ENCODE peak calls at places on chromosomes 13 and 19, in four cellular contexts. S, L, P and A are unnamed samples.

GRCh38 chr13:72820156-72820897 is 38.4 kb downstream of the PIBF1 start:
- DNase-seq in P (no peak), S (no peak), L (no peak), A (no peak)

GRCh38 chr13:107251321-107251720 is 683.4 kb upstream of the ARGLU1 start:
- DNase-seq in L (no peak), S (no peak), P (no peak), A (no peak)

GRCh38 chr13:75181906-75182305 is 300.1 kb downstream of the TBC1D4 start:
- DNase-seq in L (no peak), P (no peak), S (no peak), A (no peak)

GRCh38 chr19:50480281-50481111 is 3.8 kb upstream of the GARIN5A start:
- DNase-seq in L (no peak), S (no peak), P (no peak), A (peak)

GRCh38 chr13:106061781-106062180 is 473.7 kb downstream of the EFNB2 start:
- DNase-seq in P (no peak), L (no peak), S (no peak), A (no peak)

GRCh38 chr13:102440259-102440936 is 38.5 kb upstream of the FGF14 start:
- DNase-seq in S (no peak), P (no peak), L (no peak), A (no peak)

GRCh38 chr19:17020380-17020779 is 6.2 kb downstream of the CPAMD8 start:
- DNase-seq in P (no peak), S (no peak), L (no peak), A (no peak)

GRCh38 chr13:73138276-73138950 is 79.6 kb downstream of the KLF5 start:
- DNase-seq in S (no peak), P (no peak), L (no peak), A (no peak)

GRCh38 chr19:676007-676342 is 217 bp upstream of the FSTL3 start:
- DNase-seq in L (no peak), S (no peak), P (no peak), A (no peak)

GRCh38 chr19:16836115-16836905 is 7.1 kb downstream of the SIN3B start:
- DNase-seq in S (no peak), P (peak), L (no peak), A (no peak)

GRCh38 chr19:17766543-17767131 is 15.4 kb downstream of the FCHO1 start:
- DNase-seq in S (peak), L (peak), P (peak), A (peak)

GRCh38 chr19:2507109-2507508 is 31.2 kb downstream of the GADD45B start:
- DNase-seq in P (no peak), S (no peak), L (no peak), A (peak)

GRCh38 chr13:107906131-107906530 is 309.2 kb downstream of the LIG4 start:
- DNase-seq in S (no peak), P (no peak), L (no peak), A (no peak)

GRCh38 chr13:102817907-102818306 is 19.0 kb downstream of the BIVM start:
- DNase-seq in L (no peak), S (no peak), P (no peak), A (no peak)

GRCh38 chr13:112683581-112683980 is 6.3 kb upstream of the ATP11A start:
- DNase-seq in L (no peak), P (no peak), S (no peak), A (no peak)

GRCh38 chr13:114285166-114285808 is 3.9 kb downstream of the UPF3A start:
- DNase-seq in P (no peak), S (no peak), L (no peak), A (no peak)

GRCh38 chr13:34847751-34848150 is 94.3 kb upstream of the NBEA start:
- DNase-seq in S (no peak), L (no peak), P (no peak), A (no peak)

GRCh38 chr19:11578342-11579142 is 1.1 kb upstream of the ACP5 start:
- DNase-seq in P (peak), L (no peak), S (peak), A (peak)

GRCh38 chr13:53301449-53301848 is 272.8 kb downstream of the OLFM4 start:
- DNase-seq in S (no peak), L (no peak), P (peak), A (no peak)

GRCh38 chr19:49635530-49636229 is 4.3 kb downstream of the RRAS start:
- DNase-seq in L (no peak), P (peak), S (no peak), A (no peak)

GRCh38 chr13:50989476-50989875 is 79.9 kb downstream of the RNASEH2B start:
- DNase-seq in L (no peak), S (peak), P (peak), A (no peak)

GRCh38 chr19:4057913-4058695 is 8.6 kb downstream of the ZBTB7A start:
- DNase-seq in P (peak), S (peak), L (no peak), A (peak)
- TF ChIP-seq CTCF in P (no peak), S (no peak), L (no peak), A (no peak)

GRCh38 chr19:55536951-55537740 is at the start of gene SBK2:
- DNase-seq in P (peak), S (no peak), L (no peak), A (peak)
- TF ChIP-seq CTCF in P (peak), S (no peak), L (peak), A (no peak)

DNA sequence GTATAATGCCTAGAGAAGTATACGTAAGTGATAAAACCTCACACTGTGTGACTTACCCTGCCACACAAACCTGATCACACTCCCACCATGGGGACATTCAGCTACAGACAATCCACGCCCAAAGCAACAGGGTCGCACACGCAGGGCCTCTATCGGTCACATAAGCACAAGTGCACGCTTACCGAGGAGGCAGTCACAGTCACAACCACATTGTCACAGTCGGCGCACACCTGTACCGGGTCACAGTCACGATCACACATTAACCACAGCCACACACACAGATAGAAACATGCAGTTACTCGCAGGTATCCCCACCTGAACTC is 584 bp downstream of the ZNF566 start:
- DNase-seq in S (no peak), L (no peak), P (peak), A (peak)
- TF ChIP-seq CTCF in S (no peak), L (no peak), P (peak), A (no peak)

GRCh38 chr13:62357887-62358645 is 942.4 kb upstream of the PCDH20 start:
- DNase-seq in P (peak), L (no peak), S (no peak), A (peak)
- TF ChIP-seq CTCF in P (peak), L (peak), S (no peak), A (peak)

DNA sequence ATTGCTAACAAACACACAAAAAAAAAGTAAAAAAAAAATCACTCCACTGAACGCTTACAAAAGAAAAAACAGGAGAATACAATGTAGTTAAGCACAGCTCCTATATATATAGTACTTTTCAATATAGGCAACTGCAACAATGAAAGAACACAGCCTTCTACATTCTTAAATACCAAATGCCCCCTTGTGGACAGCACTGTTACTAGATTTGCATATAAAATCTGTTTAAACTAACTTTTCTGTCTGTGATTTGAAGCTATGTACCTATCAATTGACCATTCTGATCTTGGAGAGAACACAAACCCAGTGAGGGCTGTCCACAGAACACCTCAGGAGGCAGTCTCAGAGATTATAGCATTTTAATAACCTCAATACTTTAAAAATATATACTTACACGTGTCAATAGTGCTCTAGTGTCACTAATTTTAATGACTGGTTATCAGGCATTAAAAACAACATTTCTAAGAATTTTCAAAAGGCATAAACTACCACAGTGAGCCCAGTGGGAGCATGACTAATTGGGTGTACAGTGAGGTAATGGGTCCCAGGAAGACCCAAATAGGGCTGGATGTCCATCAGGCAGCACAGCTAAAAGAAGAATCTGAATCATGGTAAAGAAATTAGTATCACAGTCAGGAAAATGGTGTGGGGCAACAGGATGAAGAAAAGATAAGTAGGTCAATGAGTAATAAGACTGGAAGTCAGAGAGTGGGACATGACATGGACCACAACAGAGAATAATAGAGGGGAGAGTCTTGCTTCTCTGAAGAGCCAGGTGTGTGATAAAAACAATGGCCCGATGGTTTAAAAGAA is 22.2 kb downstream of the CCDC169 start:
- DNase-seq in L (no peak), P (peak), S (peak), A (no peak)
- TF ChIP-seq CTCF in L (peak), P (peak), S (peak), A (peak)

DNA sequence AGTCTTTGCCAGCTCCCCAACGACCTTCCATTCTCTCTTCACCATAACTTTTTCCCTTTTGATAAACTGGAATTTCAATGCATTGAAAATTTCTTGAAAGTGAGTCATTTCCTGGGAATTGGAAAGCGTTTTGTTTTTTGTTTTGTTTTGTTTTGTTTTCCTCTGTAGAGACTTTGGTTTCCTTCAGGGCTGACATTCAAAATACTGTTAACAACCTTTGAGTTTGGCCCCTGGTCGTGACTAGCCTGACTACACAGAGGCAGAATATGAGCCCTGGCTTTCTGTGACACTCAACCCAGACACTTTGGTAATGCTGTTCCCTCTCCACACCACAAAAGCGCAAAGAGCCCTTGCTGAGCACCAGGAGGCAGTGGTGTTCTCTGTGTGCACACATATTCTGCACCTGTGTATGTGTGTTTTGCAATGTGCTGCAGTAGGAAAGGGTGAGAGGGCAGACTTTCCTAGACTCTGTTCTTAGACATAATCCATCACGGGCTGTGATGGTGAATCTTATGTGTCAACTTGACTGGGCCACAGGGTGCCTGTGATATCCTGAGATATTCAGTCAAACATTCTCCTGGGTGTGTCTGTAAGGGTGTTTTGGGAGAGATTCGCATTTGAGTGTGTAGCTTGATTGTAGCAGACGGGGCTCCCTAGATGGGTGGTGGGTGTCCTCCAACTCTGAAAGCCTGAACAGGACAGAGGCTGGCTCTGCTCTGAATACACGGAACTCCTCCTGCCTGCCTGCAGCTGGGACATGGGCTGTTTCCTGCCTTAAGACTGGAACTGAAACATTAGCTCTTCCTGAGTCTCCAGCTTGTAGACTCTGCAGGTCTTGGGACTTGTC is 29.5 kb upstream of the ANKRD10 start:
- DNase-seq in S (peak), P (peak), L (no peak), A (peak)
- TF ChIP-seq CTCF in S (peak), P (peak), L (peak), A (no peak)

GRCh38 chr13:38141792-38142191 is 207.9 kb upstream of the UFM1 start:
- DNase-seq in L (no peak), S (no peak), P (no peak), A (no peak)
- TF ChIP-seq CTCF in L (no peak), S (no peak), P (no peak), A (no peak)

DNA sequence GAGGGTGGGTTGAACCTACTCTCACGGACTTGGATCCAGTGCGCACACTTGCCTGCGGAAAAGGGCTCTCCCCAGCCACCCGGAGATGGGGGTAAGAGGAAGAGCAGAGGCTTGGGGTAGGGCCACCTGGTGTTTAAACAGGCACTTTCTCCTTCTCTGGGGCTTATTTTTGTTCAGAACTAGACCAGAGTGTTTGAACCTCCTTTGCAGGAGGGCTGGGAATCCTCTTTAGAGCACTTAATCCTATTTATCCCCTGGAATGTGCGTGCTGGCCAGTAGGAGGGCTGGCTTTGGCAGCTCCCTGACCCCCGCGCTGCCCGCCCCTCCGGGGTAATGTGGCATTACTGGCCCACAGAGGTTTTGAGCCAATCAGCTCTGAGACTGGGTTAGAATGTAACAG is 2.0 kb downstream of the RGS9BP start:
- DNase-seq in L (no peak), S (no peak), P (peak), A (no peak)
- TF ChIP-seq CTCF in L (no peak), S (no peak), P (no peak), A (no peak)